ENCODE peak calls at places on chromosomes 6 and 20, in six cellular contexts. O is DND-41, Y is right lobe of liver, H is cardiac muscle cell, M is HAP-1, L is upper lobe of right lung. Q is an unnamed sample.

GRCh38 chr6:87897581-87898147 is 150.0 kb upstream of the SPACA1 start:
- DNase-seq in O (no peak), Y (no peak), H (no peak), M (no peak), L (no peak), Q (no peak)

GRCh38 chr20:6525447-6526303 is 241.8 kb upstream of the BMP2 start:
- DNase-seq in O (no peak), Y (no peak), H (no peak), M (no peak), L (no peak), Q (no peak)

GRCh38 chr20:39468703-39469102 is 506.6 kb downstream of the DHX35 start:
- DNase-seq in O (no peak), Y (no peak), H (no peak), M (no peak), L (no peak), Q (no peak)

GRCh38 chr20:24097051-24097450 is 108.5 kb upstream of the GGTLC1 start:
- DNase-seq in O (no peak), Y (no peak), H (peak; percentile 52), M (no peak), L (no peak), Q (no peak)

GRCh38 chr6:11188161-11188915 is 44.1 kb downstream of the NEDD9 start:
- DNase-seq in O (no peak), Y (no peak), H (no peak), M (no peak), L (no peak), Q (no peak)

GRCh38 chr6:41272591-41273175 is 13.8 kb downstream of the TREM1 start:
- DNase-seq in O (no peak), Y (no peak), H (no peak), M (no peak), L (no peak), Q (no peak)

GRCh38 chr6:44086931-44087574 is 40.2 kb downstream of the MRPL14 start:
- DNase-seq in O (no peak), Y (peak; percentile 90), H (no peak), M (no peak), L (peak; percentile 82), Q (peak; percentile 38)

GRCh38 chr6:6918216-6918983 is 189.4 kb upstream of the RREB1 start:
- DNase-seq in O (peak; percentile 56), Y (no peak), H (no peak), M (no peak), L (no peak), Q (no peak)

GRCh38 chr6:26476893-26477292 is 19.1 kb downstream of the BTN2A1 start:
- DNase-seq in O (no peak), Y (no peak), H (no peak), M (no peak), L (no peak), Q (no peak)

GRCh38 chr6:73471686-73472290 is 10.3 kb downstream of the MTO1 start:
- DNase-seq in O (no peak), Y (no peak), H (no peak), M (no peak), L (no peak), Q (no peak)

GRCh38 chr6:167647333-167647732 is 179.4 kb upstream of the AFDN start:
- DNase-seq in O (no peak), Y (no peak), H (no peak), M (no peak), L (no peak), Q (no peak)
- H3K4me3 ChIP-seq in O (no peak overlapping the region), Y (no peak overlapping the region), H (no peak overlapping the region), M (no peak overlapping the region), L (no peak overlapping the region), Q (no peak overlapping the region)

DNA sequence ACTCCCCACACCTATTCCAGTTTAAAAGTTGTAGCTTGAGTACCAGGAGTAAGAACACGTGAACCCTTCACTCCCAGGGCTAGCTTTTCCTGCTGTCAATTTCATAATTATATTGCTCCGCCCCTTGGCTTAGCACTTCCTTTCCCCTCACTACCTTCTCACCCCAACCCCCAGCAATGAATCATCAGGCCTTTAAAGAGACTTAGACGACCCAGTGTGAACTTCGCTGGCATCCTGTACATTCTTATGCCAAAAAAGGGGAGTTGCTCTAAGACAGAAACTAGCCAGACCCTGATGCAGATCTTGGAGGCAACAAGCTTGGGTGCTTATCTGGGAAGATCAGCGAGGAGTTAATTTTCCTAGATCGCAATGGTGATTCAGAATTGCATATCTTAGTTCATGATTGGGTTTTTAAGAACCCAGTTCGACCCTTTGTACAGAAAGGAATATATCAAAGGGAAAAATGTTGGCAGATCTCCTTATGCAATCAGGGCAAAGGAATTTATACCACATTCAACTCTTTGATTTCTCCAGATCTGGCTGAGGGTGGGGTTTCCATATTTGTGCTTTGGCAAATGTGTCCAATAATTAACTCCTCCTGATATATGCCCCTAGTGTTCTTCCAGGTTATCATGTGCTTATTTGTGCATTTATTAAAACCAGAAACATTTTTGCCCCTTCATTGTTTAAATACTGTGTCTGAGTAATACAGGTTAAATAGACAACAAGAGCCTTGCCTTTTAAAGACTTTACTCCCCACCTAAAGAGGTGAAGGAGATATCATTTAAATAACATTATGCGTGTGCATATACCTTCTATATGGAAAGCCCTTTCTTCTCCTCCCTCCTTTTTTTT is 8.1 kb upstream of the ATXN1 start:
- DNase-seq in O (peak; percentile 67), Y (no peak), H (peak; percentile 9), M (peak; percentile 39), L (no peak), Q (no peak)
- H3K4me1 ChIP-seq in O (peaks cover 24% of the 10 kb centered on the region), Y (no peaks in the 10 kb centered on the region), H (peaks cover 19% of the 10 kb centered on the region), M (peaks cover 13% of the 10 kb centered on the region), L (peaks cover 32% of the 10 kb centered on the region), Q (peaks cover 7% of the 10 kb centered on the region)

GRCh38 chr6:109255946-109256628 is 126.2 kb downstream of the CD164 start:
- DNase-seq in O (no peak), Y (no peak), H (no peak), M (no peak), L (no peak), Q (no peak)
- H3K4me3 ChIP-seq in O (no peak overlapping the region), Y (no peak overlapping the region), H (no peak overlapping the region), M (no peak overlapping the region), L (no peak overlapping the region), Q (no peak overlapping the region)

DNA sequence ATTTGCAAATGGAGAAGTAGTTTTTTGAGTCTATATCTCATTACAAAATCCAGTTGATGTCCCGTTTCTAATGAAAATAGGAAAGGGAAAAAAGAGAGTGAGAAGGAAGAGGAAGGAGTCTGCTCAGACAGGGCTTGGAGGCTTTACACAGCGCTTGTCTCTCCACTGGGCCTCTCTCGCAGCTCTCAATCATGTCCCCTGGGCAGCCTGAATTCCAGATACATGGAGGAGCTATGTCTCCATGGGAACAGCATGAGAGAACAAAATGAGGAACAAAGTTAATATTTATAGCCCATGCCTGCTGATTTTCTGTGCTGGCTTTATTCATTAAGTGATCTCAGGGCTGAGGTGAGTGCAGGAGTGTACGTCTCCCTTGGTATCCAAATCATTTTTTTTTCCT is 35.3 kb upstream of the BCLAF1 start:
- DNase-seq in O (no peak), Y (no peak), H (peak; percentile 13), M (no peak), L (no peak), Q (no peak)
- H3K4me1 ChIP-seq in O (no peaks in the 10 kb centered on the region), Y (no peaks in the 10 kb centered on the region), H (peaks cover 8% of the 10 kb centered on the region), M (peaks cover 13% of the 10 kb centered on the region), L (no peaks in the 10 kb centered on the region), Q (no peaks in the 10 kb centered on the region)

DNA sequence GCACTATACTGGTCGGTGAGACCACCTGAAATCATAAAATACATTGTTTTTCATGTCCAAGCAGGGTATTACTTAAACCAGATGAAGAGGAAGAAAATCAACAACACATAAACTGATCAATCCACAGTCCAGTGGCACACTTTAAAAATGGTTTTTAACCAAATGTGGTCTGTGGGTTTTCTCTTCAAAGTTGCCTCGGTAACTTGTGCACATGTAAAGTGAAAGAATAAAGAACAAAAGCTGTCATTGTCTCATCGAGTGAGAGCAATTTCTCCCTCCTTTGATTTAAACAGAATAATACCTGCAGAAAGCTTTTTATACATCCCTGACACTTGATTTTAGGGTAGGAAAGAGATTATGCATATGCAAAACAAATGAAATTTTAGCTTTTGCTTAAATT is 3.7 kb downstream of the FLRT3 start:
- DNase-seq in O (no peak), Y (no peak), H (no peak), M (no peak), L (no peak), Q (no peak)
- H3K4me3 ChIP-seq in O (no peak overlapping the region), Y (peak overlapping the region; percentile 56), H (peak overlapping the region; percentile 12), M (no peak overlapping the region), L (peak overlapping the region; percentile 48), Q (no peak overlapping the region)

GRCh38 chr6:75204222-75204958 is 1.5 kb downstream of the COL12A1 start:
- DNase-seq in O (no peak), Y (peak; percentile 66), H (peak; percentile 83), M (peak; percentile 80), L (peak; percentile 75), Q (peak; percentile 66)

GRCh38 chr6:75206338-75207210 is 721 bp upstream of the COL12A1 start:
- DNase-seq in O (no peak), Y (no peak), H (no peak), M (no peak), L (no peak), Q (peak; percentile 50)

GRCh38 chr6:75205776-75206334 is at the start of gene COL12A1:
- DNase-seq in O (no peak), Y (no peak), H (peak; percentile 71), M (peak; percentile 62), L (peak; percentile 94), Q (peak; percentile 75)

GRCh38 chr6:75203721-75204120 is 2.1 kb downstream of the COL12A1 start:
- DNase-seq in O (no peak), Y (no peak), H (no peak), M (no peak), L (no peak), Q (no peak)

DNA sequence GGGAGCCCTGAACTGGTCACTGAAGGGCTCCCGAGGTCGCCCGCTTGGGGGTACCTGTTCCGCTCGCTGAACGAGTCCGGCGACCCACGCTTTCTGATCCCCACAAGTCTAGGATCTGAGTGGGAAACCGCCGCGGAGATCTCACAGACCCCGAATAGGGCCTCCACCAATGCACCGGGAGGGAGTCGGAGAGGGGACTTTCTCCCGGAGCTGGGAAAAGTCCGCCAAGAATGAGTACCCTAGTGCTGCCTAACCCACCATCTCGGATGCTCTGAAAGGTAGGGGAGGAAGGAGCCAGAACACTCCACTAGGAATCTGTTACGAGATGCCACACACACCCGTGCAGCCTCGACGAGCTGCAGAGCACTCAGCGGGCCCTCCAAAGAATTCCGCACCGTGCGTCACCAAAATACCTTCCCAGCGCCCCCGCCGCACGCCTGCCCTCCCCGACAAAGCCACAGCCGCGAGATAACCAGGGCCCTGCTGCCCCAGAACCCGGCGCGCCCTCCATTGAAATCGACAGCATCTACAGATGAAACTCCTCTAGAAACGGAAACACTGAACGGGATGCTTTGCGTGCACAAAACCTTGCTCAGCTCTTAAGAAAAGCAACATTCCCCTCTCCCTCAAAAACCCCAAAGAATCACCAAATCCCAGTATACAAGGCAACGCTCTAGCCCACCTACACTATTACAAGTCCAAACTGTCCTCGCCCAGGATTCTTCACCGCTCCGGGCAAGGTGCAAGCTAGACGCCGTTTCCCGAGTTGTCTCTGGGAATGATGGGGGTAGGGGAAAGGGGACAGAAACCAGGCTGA is 686 bp downstream of the COL12A1 start:
- DNase-seq in O (no peak), Y (no peak), H (peak; percentile 38), M (no peak), L (peak; percentile 80), Q (no peak)
- H3K4me1 ChIP-seq in O (no peaks in the 10 kb centered on the region), Y (no peaks in the 10 kb centered on the region), H (no peaks in the 10 kb centered on the region), M (peaks cover 6% of the 10 kb centered on the region), L (peaks cover 41% of the 10 kb centered on the region), Q (peaks cover 18% of the 10 kb centered on the region)